ENCODE peak calls at places on chromosomes 11 and 22, in four cellular contexts. C is H9, Q is adrenal gland, I is SK-N-SH. T is an unnamed sample.

GRCh38 chr11:357582-357981 is 11.7 kb upstream of the B4GALNT4 start:
- DNase-seq in Q (no peak), C (no peak), I (no peak), T (no peak)

GRCh38 chr11:129999407-129999806 is 3.2 kb downstream of the PRDM10 start:
- DNase-seq in I (no peak), Q (no peak), C (no peak), T (no peak)

GRCh38 chr11:6418199-6418957 is 516 bp downstream of the APBB1 start:
- DNase-seq in I (no peak), Q (peak), C (peak), T (no peak)

GRCh38 chr11:128525411-128526243 is 61.7 kb downstream of the ETS1 start:
- DNase-seq in C (no peak), Q (no peak), I (no peak), T (no peak)

GRCh38 chr11:67646535-67647336 is 3.8 kb downstream of the ACY3 start:
- DNase-seq in I (no peak), C (peak), Q (no peak), T (no peak)

GRCh38 chr22:31089101-31090100 is 8.3 kb downstream of the SMTN start:
- DNase-seq in Q (peak), I (peak), C (no peak), T (no peak)

GRCh38 chr11:76560219-76560618 is 110.3 kb downstream of the LRRC32 start:
- DNase-seq in C (no peak), I (no peak), Q (no peak), T (no peak)

GRCh38 chr11:82732734-82733443 is 775 bp downstream of the FAM181B start:
- DNase-seq in I (peak), C (peak), Q (peak), T (no peak)

GRCh38 chr11:94049351-94049750 is 28.2 kb downstream of the HEPHL1 start:
- DNase-seq in Q (no peak), I (no peak), C (no peak), T (no peak)

GRCh38 chr11:125305346-125305745 is 140.8 kb downstream of the PKNOX2 start:
- DNase-seq in Q (no peak), I (no peak), C (no peak), T (no peak)

GRCh38 chr11:66172146-66172545 is 96.3 kb upstream of the RAB1B start:
- DNase-seq in Q (no peak), I (no peak), C (no peak), T (no peak)

GRCh38 chr11:125463590-125464265 is 32.3 kb downstream of the FEZ1 start:
- DNase-seq in C (no peak), I (no peak), Q (no peak), T (peak)

GRCh38 chr11:29119691-29120328 is 897.0 kb downstream of the KCNA4 start:
- DNase-seq in I (no peak), C (no peak), Q (no peak), T (no peak)

GRCh38 chr11:61841636-61842332 is 13.7 kb downstream of the FADS2 start:
- DNase-seq in I (no peak), C (no peak), Q (no peak), T (no peak)

GRCh38 chr11:71991494-71991893 is 7.2 kb upstream of the IL18BP start:
- DNase-seq in I (no peak), C (no peak), Q (no peak), T (no peak)

GRCh38 chr11:131584694-131585592 is 214.5 kb downstream of the NTM start:
- DNase-seq in Q (no peak), C (peak), I (peak), T (no peak)

GRCh38 chr22:45885171-45885840 is 91.7 kb downstream of the WNT7B start:
- DNase-seq in I (no peak), Q (no peak), C (peak), T (no peak)

GRCh38 chr11:85827768-85828639 is 17.1 kb upstream of the SYTL2 start:
- DNase-seq in I (no peak), Q (no peak), C (no peak), T (no peak)

GRCh38 chr11:83480811-83481210 is 194.6 kb upstream of the CCDC90B start:
- DNase-seq in C (no peak), Q (no peak), I (no peak), T (no peak)

GRCh38 chr11:74721479-74721835 is 9.8 kb downstream of the CHRDL2 start:
- DNase-seq in I (no peak), Q (no peak), C (no peak), T (no peak)

GRCh38 chr11:69374110-69374981 is 80.4 kb downstream of the MYEOV start:
- DNase-seq in C (peak), Q (peak), I (peak), T (peak)

GRCh38 chr11:73221996-73222395 is 3.9 kb downstream of the P2RY2 start:
- DNase-seq in C (no peak), Q (no peak), I (no peak), T (no peak)

GRCh38 chr11:7582338-7582985 is 68.7 kb downstream of the PPFIBP2 start:
- DNase-seq in C (no peak), Q (no peak), I (no peak), T (no peak)

GRCh38 chr11:12808519-12808918 is 134.3 kb downstream of the TEAD1 start:
- DNase-seq in Q (no peak), C (no peak), I (no peak), T (no peak)

GRCh38 chr11:75325713-75326438 is 25.6 kb downstream of the ARRB1 start:
- DNase-seq in Q (no peak), I (no peak), C (no peak), T (no peak)

GRCh38 chr11:65865550-65866172 is 5.4 kb downstream of the MUS81 start:
- DNase-seq in C (no peak), Q (no peak), I (no peak), T (no peak)

GRCh38 chr11:20070459-20070858 is 89.8 kb downstream of the DBX1 start:
- DNase-seq in C (no peak), I (no peak), Q (no peak), T (no peak)

GRCh38 chr11:3732671-3733070 is 61.5 kb upstream of the CHRNA10 start:
- DNase-seq in I (no peak), C (no peak), Q (no peak), T (no peak)

DNA sequence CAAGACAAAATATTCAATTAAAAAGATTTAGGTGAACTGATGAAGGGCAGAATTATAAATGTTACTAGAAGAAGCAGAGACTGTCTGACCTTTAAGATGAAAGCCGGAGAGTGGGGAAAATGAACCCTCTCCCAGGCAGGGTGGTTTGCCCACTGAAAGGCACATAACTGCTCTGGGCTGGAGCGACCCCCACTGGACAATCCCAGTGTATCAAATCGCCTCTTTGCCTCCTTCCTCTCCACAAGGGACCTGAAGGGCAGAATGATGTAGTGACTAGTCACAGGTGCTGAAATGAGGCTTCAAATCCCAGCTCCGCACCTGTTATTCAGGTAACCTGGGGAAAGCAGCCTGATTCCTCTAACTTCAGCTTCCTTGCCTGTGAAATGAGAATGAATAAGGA is 69.0 kb downstream of the EFCAB6 start:
- DNase-seq in I (no peak), C (peak), Q (no peak), T (no peak)
- TF ChIP-seq CTCF in I (peak), C (peak), Q (no peak), T (no peak)

DNA sequence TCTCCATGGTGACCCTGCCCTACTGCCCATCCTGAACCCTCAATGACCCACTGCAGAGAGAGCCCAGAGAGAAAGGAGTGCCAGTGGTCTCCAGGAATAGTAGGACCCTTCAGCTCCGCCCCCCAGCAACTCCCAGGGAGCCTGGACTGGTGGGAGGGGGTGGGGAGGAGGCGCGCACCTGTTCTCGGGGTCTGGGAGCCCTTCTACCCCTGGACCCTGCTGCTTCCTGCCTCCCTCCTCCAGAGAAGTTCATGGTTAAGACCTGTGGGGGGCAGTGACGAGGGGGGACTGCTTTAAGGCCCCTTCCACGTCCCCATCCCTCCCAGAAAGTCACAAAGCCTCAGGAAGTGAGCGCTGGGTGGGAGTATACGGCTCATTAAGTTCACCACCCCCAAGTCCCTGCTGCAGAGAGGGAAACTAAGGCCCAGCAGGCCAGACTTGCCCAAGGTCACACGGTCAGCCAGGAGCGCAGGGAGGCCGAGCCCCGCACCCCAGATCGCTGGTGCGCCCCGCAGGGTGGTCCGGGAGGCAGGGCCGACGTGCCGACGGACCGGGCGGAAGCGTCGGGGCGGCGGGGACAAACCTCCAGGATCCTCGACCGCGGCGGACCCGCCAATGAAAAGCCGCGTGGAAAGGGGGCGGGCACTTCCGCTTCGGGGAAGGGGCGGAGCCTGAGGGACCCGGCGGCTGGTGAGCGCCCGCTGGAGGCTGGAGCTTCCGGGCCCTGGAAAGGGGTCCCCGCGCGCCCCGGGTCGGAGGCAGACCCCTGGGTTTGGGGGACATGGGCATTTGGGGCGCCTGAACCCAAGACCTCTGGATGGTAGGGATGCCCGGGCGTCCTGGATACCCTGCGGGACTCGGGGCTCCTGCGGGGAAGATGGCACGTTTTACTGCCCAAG is at the start of the genes NUDT22 and TRPT1:
- DNase-seq in C (peak), Q (peak), I (peak), T (peak)
- TF ChIP-seq CTCF in C (peak), Q (peak), I (peak), T (no peak)

GRCh38 chr22:47453049-47453448 is 690.6 kb downstream of the TBC1D22A start:
- DNase-seq in C (no peak), I (no peak), Q (no peak), T (peak)

GRCh38 chr22:47449508-47450270 is 687.2 kb downstream of the TBC1D22A start:
- DNase-seq in C (no peak), I (no peak), Q (no peak), T (no peak)

GRCh38 chr22:47448231-47449035 is 686.0 kb downstream of the TBC1D22A start:
- DNase-seq in Q (no peak), I (no peak), C (peak), T (peak)

GRCh38 chr22:47450876-47451475 is 688.5 kb downstream of the TBC1D22A start:
- DNase-seq in C (no peak), I (peak), Q (no peak), T (no peak)

GRCh38 chr22:47452184-47452583 is 689.7 kb downstream of the TBC1D22A start:
- DNase-seq in Q (no peak), I (peak), C (no peak), T (no peak)
- TF ChIP-seq CTCF in Q (no peak), I (peak), C (peak), T (no peak)

GRCh38 chr11:44128729-44129128 is 33.3 kb downstream of the EXT2 start:
- DNase-seq in C (no peak), Q (no peak), I (no peak), T (no peak)
- TF ChIP-seq CTCF in C (no peak), Q (no peak), I (no peak), T (no peak)

DNA sequence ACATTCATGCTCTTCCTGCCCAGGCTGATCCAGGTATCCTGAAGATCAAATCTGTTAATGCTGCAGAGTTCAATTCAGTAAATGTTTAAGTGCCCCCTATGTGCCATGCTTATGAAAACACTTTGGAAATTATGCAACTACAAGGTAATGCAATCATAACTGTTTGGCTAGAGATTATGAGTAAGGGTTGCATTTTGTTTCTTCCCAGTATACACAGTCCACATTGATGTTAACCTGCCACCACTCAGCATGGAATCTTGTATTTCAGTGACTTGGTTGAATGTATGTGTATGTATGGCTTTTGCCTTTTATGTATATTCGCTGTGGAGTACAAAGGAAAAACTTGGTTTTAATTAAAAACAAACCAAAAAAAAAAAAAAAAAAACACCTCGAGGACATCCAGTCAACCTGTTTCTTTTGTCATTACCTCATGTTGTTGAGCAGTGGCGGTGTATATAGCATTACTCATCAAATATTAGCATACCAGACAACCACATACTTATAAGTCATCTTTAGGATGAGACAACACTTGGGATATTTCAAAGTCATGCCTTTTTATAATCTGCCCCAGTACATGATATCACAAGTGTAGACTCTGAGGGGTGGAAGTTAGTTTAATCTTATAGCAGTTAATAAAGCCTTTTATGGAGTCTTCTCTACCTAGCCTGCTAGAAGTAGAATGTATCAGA is 86.1 kb upstream of the HORMAD2 start:
- DNase-seq in I (peak), Q (no peak), C (no peak), T (no peak)
- TF ChIP-seq CTCF in I (no peak), Q (no peak), C (no peak), T (peak)

DNA sequence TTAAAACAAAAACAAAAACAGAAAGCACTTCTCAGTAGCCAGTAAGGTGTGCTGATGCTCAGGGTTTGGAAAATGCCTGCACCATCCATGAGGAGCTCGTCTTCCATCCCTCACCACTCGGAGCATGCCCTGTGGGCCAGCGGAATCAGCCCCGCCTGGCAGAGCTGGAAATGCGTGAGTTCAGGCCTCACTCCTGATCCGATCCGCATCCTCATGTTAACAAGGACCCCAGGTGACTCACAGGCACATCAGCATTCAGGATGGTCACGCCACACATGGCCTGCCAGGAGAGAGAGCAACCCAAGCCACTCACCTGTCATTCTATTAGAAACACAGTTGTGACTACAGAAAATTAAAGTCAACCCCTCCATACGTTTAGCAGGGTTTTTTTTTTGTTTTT is 188.5 kb downstream of the MPPED1 start:
- DNase-seq in Q (no peak), I (no peak), C (peak), T (no peak)
- TF ChIP-seq CTCF in Q (no peak), I (no peak), C (no peak), T (no peak)

DNA sequence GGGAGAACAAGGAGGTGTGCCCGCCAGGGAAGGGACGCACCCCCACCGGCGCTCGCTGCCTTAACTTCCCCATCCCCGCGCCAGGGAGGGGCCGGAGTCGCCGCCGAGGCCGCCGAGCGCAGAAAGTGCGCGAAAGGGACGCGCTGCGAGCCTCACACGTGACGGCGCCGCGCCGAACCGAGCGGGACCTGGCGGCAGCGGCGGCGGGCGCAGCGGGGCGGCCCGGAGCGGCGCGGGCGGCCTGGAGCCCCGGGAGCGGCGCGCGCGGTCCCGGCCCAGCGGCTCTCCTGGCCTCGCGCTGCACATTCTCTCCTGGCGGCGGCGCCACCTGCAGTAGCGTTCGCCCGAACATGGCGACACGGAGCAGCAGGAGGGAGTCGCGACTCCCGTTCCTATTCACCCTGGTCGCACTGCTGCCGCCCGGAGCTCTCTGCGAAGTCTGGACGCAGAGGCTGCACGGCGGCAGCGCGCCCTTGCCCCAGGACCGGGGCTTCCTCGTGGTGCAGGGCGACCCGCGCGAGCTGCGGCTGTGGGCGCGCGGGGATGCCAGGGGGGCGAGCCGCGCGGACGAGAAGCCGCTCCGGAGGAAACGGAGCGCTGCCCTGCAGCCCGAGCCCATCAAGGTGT is at the start of gene SORL1:
- DNase-seq in C (peak), Q (peak), I (peak), T (no peak)
- TF ChIP-seq CTCF in C (peak), Q (peak), I (peak), T (peak)

DNA sequence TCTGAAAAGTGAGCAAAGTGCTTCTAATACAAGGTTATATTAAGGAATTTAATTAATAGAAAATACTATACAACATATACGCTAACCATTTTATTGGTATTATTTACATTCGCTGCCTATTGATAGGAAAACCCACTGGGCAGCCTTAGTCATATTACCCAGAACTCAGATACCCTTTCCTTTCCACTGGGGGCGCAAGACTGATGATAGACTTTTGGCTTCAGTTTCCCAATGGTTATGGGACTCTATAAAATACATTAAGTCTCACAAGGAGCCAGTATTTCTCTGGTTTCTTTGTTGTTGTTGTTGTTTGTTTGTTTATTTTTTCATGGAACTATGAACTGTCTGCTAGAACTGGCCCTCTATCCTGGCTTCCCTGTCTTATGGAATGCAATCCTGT is 471.1 kb upstream of the KIRREL3 start:
- DNase-seq in Q (no peak), I (no peak), C (no peak), T (no peak)
- TF ChIP-seq CTCF in Q (no peak), I (no peak), C (peak), T (no peak)

GRCh38 chr22:37199839-37200161 is 11.8 kb upstream of the C1QTNF6 start:
- DNase-seq in Q (no peak), I (peak), C (no peak), T (no peak)
- TF ChIP-seq CTCF in Q (no peak), I (peak), C (peak), T (peak)